ENCODE peak calls at places on chromosomes 3 and 15, in four cellular contexts. One of them, this sample, is unnamed.
A peak's percentile ranks its signal among the peaks of the same experiment; 100 is the strongest.

GRCh38 chr15:75903331-75904240 is at the start of gene FBXO22:
- DNase-seq in K562: peak; percentile 85
- DNase-seq in keratinocyte: peak; percentile 53
- DNase-seq in aorta: peak; percentile 95
- DNase-seq in this sample: peak; percentile 97

GRCh38 chr3:106161236-106161635 is 292.4 kb upstream of the CBLB start:
- DNase-seq in K562: no peak
- DNase-seq in keratinocyte: no peak
- DNase-seq in aorta: no peak
- DNase-seq in this sample: no peak

GRCh38 chr15:75578206-75578947 is 738 bp downstream of the PTPN9 start:
- DNase-seq in K562: peak; percentile 68
- DNase-seq in keratinocyte: no peak
- DNase-seq in aorta: peak; percentile 52
- DNase-seq in this sample: no peak

GRCh38 chr3:126355251-126355650 is 2.0 kb downstream of the KLF15 start:
- DNase-seq in K562: peak; percentile 17
- DNase-seq in keratinocyte: no peak
- DNase-seq in aorta: peak; percentile 21
- DNase-seq in this sample: peak; percentile 58

GRCh38 chr3:124032351-124032880 is 40.5 kb upstream of the ROPN1 start:
- DNase-seq in K562: peak; percentile 7
- DNase-seq in keratinocyte: no peak
- DNase-seq in aorta: peak; percentile 61
- DNase-seq in this sample: peak; percentile 53

GRCh38 chr3:105997800-105998526 is 129.2 kb upstream of the CBLB start:
- DNase-seq in K562: no peak
- DNase-seq in keratinocyte: peak; percentile 89
- DNase-seq in aorta: peak; percentile 63
- DNase-seq in this sample: no peak

GRCh38 chr15:97224191-97224641 is 736.3 kb upstream of the ARRDC4 start:
- DNase-seq in K562: no peak
- DNase-seq in keratinocyte: no peak
- DNase-seq in aorta: no peak
- DNase-seq in this sample: no peak

GRCh38 chr15:48560321-48561051 is 85.0 kb downstream of the FBN1 start:
- DNase-seq in K562: no peak
- DNase-seq in keratinocyte: no peak
- DNase-seq in aorta: peak; percentile 66
- DNase-seq in this sample: no peak

GRCh38 chr3:74883690-74884089 is 269.2 kb upstream of the CNTN3 start:
- DNase-seq in K562: no peak
- DNase-seq in keratinocyte: no peak
- DNase-seq in aorta: no peak
- DNase-seq in this sample: no peak

GRCh38 chr3:39126532-39127071 is 19.1 kb downstream of the TTC21A start:
- DNase-seq in K562: peak; percentile 62
- DNase-seq in keratinocyte: no peak
- DNase-seq in aorta: no peak
- DNase-seq in this sample: peak; percentile 27

GRCh38 chr3:169772951-169773816 is at the start of gene MYNN:
- DNase-seq in K562: peak; percentile 79
- DNase-seq in keratinocyte: peak; percentile 25
- DNase-seq in aorta: peak; percentile 95
- DNase-seq in this sample: peak; percentile 98

GRCh38 chr3:140602781-140603180 is 75.1 kb upstream of the TRIM42 start:
- DNase-seq in K562: no peak
- DNase-seq in keratinocyte: no peak
- DNase-seq in aorta: no peak
- DNase-seq in this sample: no peak

GRCh38 chr15:66216806-66217205 is 36.7 kb downstream of the MEGF11 start:
- DNase-seq in K562: no peak
- DNase-seq in keratinocyte: no peak
- DNase-seq in aorta: no peak
- DNase-seq in this sample: no peak

GRCh38 chr3:159668461-159668860 is 320.2 kb upstream of the IL12A start:
- DNase-seq in K562: no peak
- DNase-seq in keratinocyte: no peak
- DNase-seq in aorta: no peak
- DNase-seq in this sample: no peak

GRCh38 chr15:49313650-49314049 is 109.4 kb upstream of the FGF7 start:
- DNase-seq in K562: no peak
- DNase-seq in keratinocyte: no peak
- DNase-seq in aorta: no peak
- DNase-seq in this sample: no peak

GRCh38 chr3:37862219-37862711 is 585 bp downstream of the CTDSPL start:
- DNase-seq in K562: peak; percentile 78
- DNase-seq in keratinocyte: no peak
- DNase-seq in aorta: peak; percentile 75
- DNase-seq in this sample: peak; percentile 86

GRCh38 chr3:167491626-167492025 is 17.8 kb upstream of the SERPINI2 start:
- DNase-seq in K562: no peak
- DNase-seq in keratinocyte: no peak
- DNase-seq in aorta: no peak
- DNase-seq in this sample: no peak

GRCh38 chr15:49624046-49624445 is 3.2 kb downstream of the DTWD1 start:
- DNase-seq in K562: no peak
- DNase-seq in keratinocyte: no peak
- DNase-seq in aorta: no peak
- DNase-seq in this sample: no peak

GRCh38 chr3:126287171-126287535 is 70.1 kb downstream of the KLF15 start:
- DNase-seq in K562: no peak
- DNase-seq in keratinocyte: no peak
- DNase-seq in aorta: no peak
- DNase-seq in this sample: no peak

GRCh38 chr3:54841461-54841860 is 86.4 kb downstream of the LRTM1 start:
- DNase-seq in K562: no peak
- DNase-seq in keratinocyte: no peak
- DNase-seq in aorta: no peak
- DNase-seq in this sample: no peak

GRCh38 chr3:33278106-33278672 is 947 bp downstream of the FBXL2 start:
- DNase-seq in K562: no peak
- DNase-seq in keratinocyte: no peak
- DNase-seq in aorta: no peak
- DNase-seq in this sample: no peak

GRCh38 chr15:48717458-48717857 is 71.9 kb upstream of the FBN1 start:
- DNase-seq in K562: no peak
- DNase-seq in keratinocyte: no peak
- DNase-seq in aorta: no peak
- DNase-seq in this sample: no peak

GRCh38 chr3:172303941-172304558 is 144.2 kb downstream of the GHSR start:
- DNase-seq in K562: no peak
- DNase-seq in keratinocyte: no peak
- DNase-seq in aorta: no peak
- DNase-seq in this sample: no peak

GRCh38 chr3:101695779-101696372 is 9.4 kb upstream of the RPL24 start:
- DNase-seq in K562: peak; percentile 13
- DNase-seq in keratinocyte: no peak
- DNase-seq in aorta: no peak
- DNase-seq in this sample: no peak

GRCh38 chr3:125582707-125583106 is 12.6 kb downstream of the OSBPL11 start:
- DNase-seq in K562: no peak
- DNase-seq in keratinocyte: no peak
- DNase-seq in aorta: no peak
- DNase-seq in this sample: no peak

GRCh38 chr3:185024406-185024805 is 128.5 kb downstream of the C3orf70 start:
- DNase-seq in K562: no peak
- DNase-seq in keratinocyte: no peak
- DNase-seq in aorta: no peak
- DNase-seq in this sample: no peak

GRCh38 chr3:29144807-29145206 is 136.1 kb upstream of the RBMS3 start:
- DNase-seq in K562: no peak
- DNase-seq in keratinocyte: no peak
- DNase-seq in aorta: no peak
- DNase-seq in this sample: no peak

GRCh38 chr3:73037369-73037699 is 24.1 kb upstream of the EBLN2 start:
- DNase-seq in K562: no peak
- DNase-seq in keratinocyte: no peak
- DNase-seq in aorta: no peak
- DNase-seq in this sample: no peak

GRCh38 chr3:59660376-59660775 is 610.6 kb upstream of the CFAP20DC start:
- DNase-seq in K562: no peak
- DNase-seq in keratinocyte: no peak
- DNase-seq in aorta: no peak
- DNase-seq in this sample: no peak

GRCh38 chr3:32794487-32795308 is 23.1 kb upstream of the TRIM71 start:
- DNase-seq in K562: no peak
- DNase-seq in keratinocyte: no peak
- DNase-seq in aorta: no peak
- DNase-seq in this sample: no peak

GRCh38 chr3:99662838-99663570 is 24.6 kb downstream of the COL8A1 start:
- DNase-seq in K562: no peak
- DNase-seq in keratinocyte: no peak
- DNase-seq in aorta: no peak
- DNase-seq in this sample: no peak

GRCh38 chr3:115100172-115100571 is 46.9 kb downstream of the ZBTB20 start:
- DNase-seq in K562: no peak
- DNase-seq in keratinocyte: no peak
- DNase-seq in aorta: no peak
- DNase-seq in this sample: no peak

GRCh38 chr3:12288466-12289129 is at the start of gene PPARG:
- DNase-seq in K562: no peak
- DNase-seq in keratinocyte: no peak
- DNase-seq in aorta: peak; percentile 54
- DNase-seq in this sample: peak; percentile 80

GRCh38 chr3:3783155-3783554 is 16.1 kb upstream of the LRRN1 start:
- DNase-seq in K562: no peak
- DNase-seq in keratinocyte: no peak
- DNase-seq in aorta: no peak
- DNase-seq in this sample: no peak

GRCh38 chr3:8845641-8846040 is 76.2 kb upstream of the OXTR start:
- DNase-seq in K562: no peak
- DNase-seq in keratinocyte: no peak
- DNase-seq in aorta: no peak
- DNase-seq in this sample: no peak

GRCh38 chr15:63601026-63601726 is 4.0 kb downstream of the FBXL22 start:
- DNase-seq in K562: no peak
- DNase-seq in keratinocyte: no peak
- DNase-seq in aorta: peak; percentile 61
- DNase-seq in this sample: peak; percentile 84

GRCh38 chr15:77474987-77475385 is 54.3 kb downstream of the HMG20A start:
- DNase-seq in K562: no peak
- DNase-seq in keratinocyte: no peak
- DNase-seq in aorta: no peak
- DNase-seq in this sample: no peak
- H3K4me3 ChIP-seq in K562: no peak overlapping the region
- H3K4me3 ChIP-seq in keratinocyte: no peak overlapping the region
- H3K4me3 ChIP-seq in aorta: no peak overlapping the region
- H3K4me3 ChIP-seq in this sample: no peak overlapping the region

GRCh38 chr3:132784502-132785025 is 62.4 kb upstream of the NPHP3 start:
- DNase-seq in K562: no peak
- DNase-seq in keratinocyte: no peak
- DNase-seq in aorta: no peak
- DNase-seq in this sample: no peak
- H3K4me1 ChIP-seq in K562: no peaks in the 10 kb centered on the region
- H3K4me1 ChIP-seq in keratinocyte: no peaks in the 10 kb centered on the region
- H3K4me1 ChIP-seq in aorta: peaks cover 5% of the 10 kb centered on the region
- H3K4me1 ChIP-seq in this sample: no peaks in the 10 kb centered on the region

DNA sequence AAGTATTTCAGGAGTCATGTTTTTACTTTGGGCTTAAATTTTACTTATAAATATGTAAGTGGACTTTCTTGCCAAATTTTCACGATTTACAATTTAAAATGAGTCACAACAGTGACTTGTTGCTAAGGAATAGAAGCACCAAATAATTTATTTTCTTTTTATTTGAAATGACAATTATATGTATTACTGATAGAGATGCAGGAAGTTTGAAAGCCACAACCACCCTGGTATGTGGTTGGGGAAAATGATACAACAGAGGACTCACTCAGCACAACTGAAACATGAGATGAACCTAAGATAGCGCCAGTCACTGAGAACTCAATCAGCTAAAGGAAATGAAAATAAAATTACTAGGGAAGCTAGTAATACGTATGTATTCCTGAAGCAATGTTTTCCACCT is 90.2 kb downstream of the FMN1 start:
- DNase-seq in K562: no peak
- DNase-seq in keratinocyte: peak; percentile 53
- DNase-seq in aorta: no peak
- DNase-seq in this sample: no peak
- H3K4me3 ChIP-seq in K562: no peak overlapping the region
- H3K4me3 ChIP-seq in keratinocyte: no peak overlapping the region
- H3K4me3 ChIP-seq in aorta: no peak overlapping the region
- H3K4me3 ChIP-seq in this sample: no peak overlapping the region

GRCh38 chr3:10396083-10396482 is 75.2 kb upstream of the SEC13 start:
- DNase-seq in K562: no peak
- DNase-seq in keratinocyte: no peak
- DNase-seq in aorta: no peak
- DNase-seq in this sample: no peak
- H3K4me1 ChIP-seq in K562: no peaks in the 10 kb centered on the region
- H3K4me1 ChIP-seq in keratinocyte: peaks cover 10% of the 10 kb centered on the region
- H3K4me1 ChIP-seq in aorta: no peaks in the 10 kb centered on the region
- H3K4me1 ChIP-seq in this sample: no peaks in the 10 kb centered on the region

This sample was measured in kidney.